ENCODE peak calls at places on chromosomes 6 and 20, in six cellular contexts. R is H9, O is IMR-90, M is trophoblast cell, C is H1, B is mesenchymal stem cell. D is an unnamed sample.

GRCh38 chr20:33852971-33853813 is 42.0 kb downstream of the CHMP4B start:
- DNase-seq in R (no peak), C (no peak), O (no peak), M (no peak), B (no peak), D (no peak)

GRCh38 chr6:3695065-3695830 is 56.3 kb downstream of the PXDC1 start:
- DNase-seq in B (no peak), O (no peak), M (no peak), R (no peak), C (no peak), D (no peak)

GRCh38 chr20:54158856-54159418 is 14.8 kb downstream of the CYP24A1 start:
- DNase-seq in O (no peak), B (no peak), R (no peak), M (no peak), C (no peak), D (no peak)

GRCh38 chr6:141077355-141078333 is 1055.1 kb upstream of the GJE1 start:
- DNase-seq in O (no peak), R (peak; percentile 74), M (peak; percentile 4), C (peak; percentile 50), B (peak; percentile 11), D (peak; percentile 6)

GRCh38 chr6:157898169-157898568 is 75.1 kb downstream of the SNX9 start:
- DNase-seq in O (no peak), C (no peak), M (no peak), R (no peak), B (no peak), D (no peak)

GRCh38 chr20:54822407-54822806 is 347.0 kb downstream of the DOK5 start:
- DNase-seq in R (no peak), B (no peak), C (no peak), M (peak; percentile 30), O (no peak), D (no peak)

GRCh38 chr6:130018292-130018829 is at the start of gene L3MBTL3:
- DNase-seq in O (peak; percentile 83), M (peak; percentile 95), C (peak; percentile 89), B (peak; percentile 91), R (peak; percentile 89), D (peak; percentile 82)

GRCh38 chr6:33547499-33547898 is 32.6 kb downstream of the BAK1 start:
- DNase-seq in M (peak; percentile 61), C (no peak), R (no peak), B (no peak), O (no peak), D (no peak)

GRCh38 chr20:18240997-18241396 is 47.3 kb upstream of the ZNF133 start:
- DNase-seq in R (no peak), B (no peak), O (no peak), M (no peak), C (no peak), D (no peak)

DNA sequence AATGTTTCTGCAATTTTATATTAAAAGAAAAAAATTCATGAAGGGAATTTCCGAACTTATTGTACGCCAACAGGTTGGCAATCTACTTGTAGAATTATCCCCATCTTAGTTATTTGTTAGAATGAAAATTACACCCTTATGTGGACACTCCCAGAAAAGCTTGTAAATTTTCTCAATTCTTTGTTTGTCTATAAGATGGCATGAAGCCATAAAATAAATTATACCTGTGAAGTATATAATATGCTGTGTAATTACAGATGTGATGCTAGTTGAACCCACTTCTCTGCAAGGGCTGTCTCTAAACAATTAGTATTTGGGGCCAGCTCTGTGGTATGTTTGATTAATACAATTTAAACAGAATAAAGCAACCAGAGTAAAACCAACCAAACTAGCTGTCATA is 52.1 kb upstream of the DSP start:
- DNase-seq in R (no peak), O (no peak), B (no peak), C (no peak), M (no peak), D (no peak)
- H3K14ac ChIP-seq in R (no peak overlapping the region), O (no peak overlapping the region), B (no peak overlapping the region), C (no peak overlapping the region), M (no peak overlapping the region), D (no peak overlapping the region)

DNA sequence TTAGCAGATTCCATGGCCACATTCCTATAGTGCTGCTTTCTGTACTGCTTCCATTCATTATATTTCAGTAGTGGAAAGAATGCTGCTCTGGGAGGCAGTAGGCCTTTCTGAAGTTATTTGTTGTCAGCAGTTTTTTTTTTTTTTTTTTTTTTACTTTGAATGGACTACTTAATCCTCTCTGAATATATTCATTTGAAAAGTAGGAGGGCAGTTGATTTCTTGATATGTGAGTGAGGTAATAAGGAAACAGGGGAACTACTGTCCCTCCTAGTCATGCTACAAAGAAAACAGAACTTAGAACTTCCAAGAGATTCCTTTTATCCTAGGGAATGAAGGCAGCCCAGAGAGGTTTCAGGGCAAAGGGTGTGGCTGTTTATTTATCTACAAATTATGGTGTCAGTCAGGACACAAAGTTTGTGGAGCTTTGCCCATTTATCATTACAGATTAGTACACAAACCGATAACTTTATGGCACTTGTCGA is 155.9 kb downstream of the JARID2 start:
- DNase-seq in M (peak; percentile 43), B (peak; percentile 32), R (no peak), O (no peak), C (no peak), D (no peak)
- H3K4me1 ChIP-seq in M (peaks cover 13% of the 10 kb centered on the region), B (peaks cover 9% of the 10 kb centered on the region), R (peaks cover 37% of the 10 kb centered on the region), O (peaks cover 13% of the 10 kb centered on the region), C (peaks cover 39% of the 10 kb centered on the region), D (peaks cover 56% of the 10 kb centered on the region)

GRCh38 chr6:159302196-159302595 is 133.0 kb downstream of the FNDC1 start:
- DNase-seq in C (no peak), R (no peak), O (no peak), B (no peak), M (no peak), D (no peak)

GRCh38 chr6:159298840-159299239 is 129.6 kb downstream of the FNDC1 start:
- DNase-seq in C (no peak), M (no peak), R (no peak), O (no peak), B (no peak), D (no peak)

GRCh38 chr6:159303784-159304183 is 134.6 kb downstream of the FNDC1 start:
- DNase-seq in O (no peak), R (no peak), C (no peak), M (no peak), B (no peak), D (no peak)

GRCh38 chr6:159299566-159299965 is 130.4 kb downstream of the FNDC1 start:
- DNase-seq in M (no peak), R (no peak), C (no peak), B (no peak), O (no peak), D (no peak)

DNA sequence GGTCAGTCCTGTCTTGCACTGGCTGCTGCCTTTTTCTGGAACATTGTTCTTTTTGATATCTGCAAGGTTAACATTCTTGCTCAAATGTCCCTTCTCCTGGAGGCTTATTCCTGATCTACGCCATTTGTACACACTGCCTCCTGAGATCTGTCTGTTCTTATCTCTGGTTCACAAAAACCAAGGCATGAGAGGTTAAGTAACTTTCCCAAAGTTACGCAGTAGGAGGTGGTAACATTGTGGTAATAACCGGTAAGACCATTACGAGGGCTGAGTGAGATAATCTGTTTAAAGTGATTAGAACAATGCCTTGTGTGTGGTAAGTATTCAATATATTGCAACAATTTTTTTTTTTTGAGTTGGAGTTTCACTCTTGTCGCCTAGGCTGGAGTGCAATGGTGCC is 132.1 kb downstream of the FNDC1 start:
- DNase-seq in R (no peak), M (peak; percentile 76), B (no peak), C (no peak), O (no peak), D (no peak)
- H3K14ac ChIP-seq in R (no peak overlapping the region), M (no peak overlapping the region), B (no peak overlapping the region), C (no peak overlapping the region), O (no peak overlapping the region), D (no peak overlapping the region)

DNA sequence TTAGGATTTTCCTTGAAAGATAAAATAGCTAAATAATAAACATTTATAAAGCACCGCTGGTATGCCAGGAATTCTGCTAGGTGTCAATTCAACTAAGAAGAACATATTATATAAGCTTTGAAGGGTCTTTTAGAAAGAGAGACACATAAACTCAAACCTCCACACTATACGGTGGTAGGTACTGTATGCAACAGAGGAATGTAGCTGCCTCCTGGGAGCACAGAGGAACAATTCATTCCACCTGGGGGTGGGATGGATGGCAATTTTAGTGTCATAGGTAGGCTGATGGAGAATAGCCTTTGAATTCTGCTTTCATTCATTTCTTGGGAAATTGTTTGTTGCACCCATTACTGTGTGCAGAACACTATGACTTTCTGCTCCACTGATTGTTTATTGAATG is 447.1 kb upstream of the MAP3K7 start:
- DNase-seq in R (no peak), B (no peak), M (no peak), O (no peak), C (no peak), D (no peak)
- H3K4me1 ChIP-seq in R (no peaks in the 10 kb centered on the region), B (no peaks in the 10 kb centered on the region), M (peaks cover 2% of the 10 kb centered on the region), O (no peaks in the 10 kb centered on the region), C (peaks cover 5% of the 10 kb centered on the region), D (no peaks in the 10 kb centered on the region)

GRCh38 chr6:70136996-70137395 is 165.9 kb downstream of the COL9A1 start:
- DNase-seq in O (no peak), B (no peak), M (no peak), C (no peak), R (no peak), D (no peak)
- H3K14ac ChIP-seq in O (no peak overlapping the region), B (no peak overlapping the region), M (no peak overlapping the region), C (no peak overlapping the region), R (no peak overlapping the region), D (no peak overlapping the region)

GRCh38 chr6:11712760-11713159 is 65.8 kb downstream of the ADTRP start:
- DNase-seq in R (no peak), C (no peak), M (peak; percentile 34), O (peak; percentile 46), B (peak; percentile 55), D (no peak)
- H3K4me1 ChIP-seq in R (no peaks in the 10 kb centered on the region), C (peaks cover 8% of the 10 kb centered on the region), M (peaks cover 2% of the 10 kb centered on the region), O (peaks cover 26% of the 10 kb centered on the region), B (peaks cover 4% of the 10 kb centered on the region), D (peaks cover 16% of the 10 kb centered on the region)

GRCh38 chr6:39228111-39228971 is 934 bp downstream of the KCNK5 start:
- DNase-seq in R (no peak), B (no peak), M (peak; percentile 47), O (no peak), C (no peak), D (no peak)
- H3K14ac ChIP-seq in R (peak overlapping the region; percentile 70), B (no peak overlapping the region), M (no peak overlapping the region), O (no peak overlapping the region), C (no peak overlapping the region), D (peak overlapping the region; percentile 58)

GRCh38 chr20:25055711-25056492 is 2.0 kb downstream of the ACSS1 start:
- DNase-seq in B (no peak), R (no peak), M (no peak), C (no peak), O (peak; percentile 4), D (no peak)
- H3K4me1 ChIP-seq in B (peaks cover 40% of the 10 kb centered on the region), R (no peaks in the 10 kb centered on the region), M (peaks cover 8% of the 10 kb centered on the region), C (peaks cover 5% of the 10 kb centered on the region), O (peaks cover 10% of the 10 kb centered on the region), D (peaks cover 7% of the 10 kb centered on the region)

DNA sequence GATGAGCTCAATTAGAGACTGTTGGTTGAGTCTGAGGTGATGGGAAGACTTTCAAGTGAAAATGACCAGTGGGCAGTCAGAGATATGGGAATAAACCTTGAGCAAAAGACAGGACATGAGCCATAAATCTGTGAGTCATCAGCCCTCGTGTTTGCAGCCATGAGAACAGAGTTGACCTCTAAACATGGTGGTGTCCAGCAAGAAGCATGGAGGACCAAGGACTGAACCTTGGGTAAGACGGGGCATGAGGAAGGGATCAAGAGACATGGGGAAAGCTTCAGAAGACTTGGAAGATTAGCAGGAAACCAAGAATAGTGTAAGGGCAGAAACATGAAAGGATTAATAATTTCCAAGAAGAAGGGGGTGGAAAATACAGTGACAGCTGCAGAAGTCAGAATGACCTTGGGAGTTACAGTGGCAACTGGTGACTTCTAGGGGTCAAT is 280.5 kb upstream of the PRDM1 start:
- DNase-seq in B (peak; percentile 48), C (no peak), O (peak; percentile 64), R (no peak), M (no peak), D (no peak)
- H3K14ac ChIP-seq in B (no peak overlapping the region), C (no peak overlapping the region), O (peak overlapping the region; percentile 89), R (no peak overlapping the region), M (no peak overlapping the region), D (no peak overlapping the region)

GRCh38 chr20:57702521-57702920 is 7.3 kb downstream of the PMEPA1 start:
- DNase-seq in O (no peak), R (no peak), B (no peak), C (no peak), M (no peak), D (no peak)
- H3K4me1 ChIP-seq in O (peaks cover 11% of the 10 kb centered on the region), R (peaks cover 2% of the 10 kb centered on the region), B (peaks cover 40% of the 10 kb centered on the region), C (no peaks in the 10 kb centered on the region), M (peaks cover 33% of the 10 kb centered on the region), D (peaks cover 13% of the 10 kb centered on the region)